ENCODE peak calls at places on chromosomes 12 and 14, in seven cellular contexts. K is D721Med; V is amniotic epithelial cell; P is NT2/D1; C is neural crest cell; M is COR-L47; Z is stimulated activated CD4-positive, alpha-beta T cell treated with anti-CD3 and anti-CD28 coated beads, Interleukin-1b, Interleukin-23, amount 100 ng/mL, for 24 hours. I is an unnamed sample.

GRCh38 chr12:82174936-82175335 is 183.3 kb downstream of the CCDC59 start:
- DNase-seq in P (no peak), C (no peak), M (peak), V (no peak), Z (no peak), K (no peak), I (no peak)

GRCh38 chr12:71134405-71134804 is 23.4 kb downstream of the TSPAN8 start:
- DNase-seq in Z (no peak), P (no peak), K (no peak), M (no peak), V (peak), C (no peak), I (no peak)

GRCh38 chr14:50813544-50813863 is 17.5 kb downstream of the NIN start:
- DNase-seq in Z (no peak), C (no peak), M (no peak), K (no peak), V (no peak), P (no peak), I (no peak)

GRCh38 chr12:119432935-119433334 is 98.4 kb downstream of the CCDC60 start:
- DNase-seq in V (no peak), M (no peak), K (no peak), P (no peak), Z (no peak), C (no peak), I (no peak)

GRCh38 chr12:110906516-110906915 is 13.9 kb downstream of the MYL2 start:
- DNase-seq in C (no peak), Z (no peak), K (no peak), P (no peak), V (no peak), M (no peak), I (no peak)

GRCh38 chr12:87074801-87075200 is 818.6 kb upstream of the MGAT4C start:
- DNase-seq in C (no peak), M (no peak), Z (no peak), K (no peak), P (no peak), V (peak), I (no peak)

GRCh38 chr12:48032597-48032996 is 28.3 kb upstream of the COL2A1 start:
- DNase-seq in V (no peak), C (no peak), P (no peak), Z (no peak), K (no peak), M (no peak), I (no peak)

GRCh38 chr12:121448771-121449315 is 48.9 kb downstream of the RNF34 start:
- DNase-seq in Z (no peak), P (no peak), K (no peak), V (no peak), M (no peak), C (no peak), I (no peak)

GRCh38 chr12:114069507-114069906 is 103.4 kb upstream of the RBM19 start:
- DNase-seq in P (no peak), Z (no peak), M (no peak), C (no peak), K (no peak), V (no peak), I (no peak)

GRCh38 chr12:49912345-49912744 is 8.6 kb upstream of the FAIM2 start:
- DNase-seq in V (no peak), M (no peak), C (no peak), Z (no peak), P (no peak), K (no peak), I (no peak)

GRCh38 chr14:65414961-65415589 is 2.5 kb downstream of the FUT8 start:
- DNase-seq in C (no peak), V (peak), Z (no peak), K (no peak), M (peak), P (no peak), I (no peak)

GRCh38 chr12:123599310-123599709 is 2.6 kb upstream of the DDX55 start:
- DNase-seq in K (no peak), Z (no peak), V (no peak), C (no peak), M (no peak), P (no peak), I (no peak)

GRCh38 chr12:6215120-6215807 is 15.1 kb downstream of the CD9 start:
- DNase-seq in C (no peak), P (peak), K (no peak), M (no peak), Z (no peak), V (no peak), I (no peak)

GRCh38 chr12:91074068-91074819 is 16.4 kb upstream of the KERA start:
- DNase-seq in C (no peak), V (no peak), M (no peak), P (no peak), K (no peak), Z (no peak), I (no peak)

GRCh38 chr14:33598582-33598981 is 352.3 kb downstream of the EGLN3 start:
- DNase-seq in M (no peak), V (no peak), P (no peak), C (no peak), Z (no peak), K (no peak), I (no peak)

GRCh38 chr12:105164068-105164467 is 56.5 kb downstream of the WASHC4 start:
- DNase-seq in M (no peak), V (peak), Z (no peak), C (no peak), P (no peak), K (no peak), I (no peak)

GRCh38 chr14:68621400-68622365 is 171.2 kb downstream of the ZFP36L1 start:
- DNase-seq in Z (no peak), V (peak), M (no peak), C (no peak), P (no peak), K (no peak), I (no peak)

I was measured in GM18507.